ENCODE peak calls at places on chromosomes 2 and 18, in nine cellular contexts. O, U, V, Q, W, B, L, K and E are unnamed samples.

GRCh38 chr2:200810252-200810650 is 1.5 kb upstream of the BZW1 start:
- DNase-seq in K (peak), Q (no peak), W (peak), U (peak), B (peak), L (no peak), O (peak), V (no peak), E (peak)

GRCh38 chr2:121368841-121369240 is 83.8 kb upstream of the TFCP2L1 start:
- DNase-seq in O (no peak), Q (no peak), V (no peak), U (peak), B (no peak), K (no peak), L (no peak), W (no peak), E (no peak)

GRCh38 chr2:217436386-217436785 is 566.4 kb downstream of the TNS1 start:
- DNase-seq in K (no peak), W (no peak), V (no peak), O (no peak), Q (no peak), B (no peak), U (no peak), L (peak), E (no peak)

GRCh38 chr18:23177433-23178072 is 42.3 kb downstream of the CABLES1 start:
- DNase-seq in K (no peak), W (no peak), V (no peak), Q (no peak), O (no peak), L (no peak), U (no peak), B (no peak), E (no peak)

GRCh38 chr2:80490964-80491363 is 186.4 kb upstream of the LRRTM1 start:
- DNase-seq in B (no peak), V (no peak), O (no peak), L (no peak), W (no peak), Q (no peak), U (no peak), K (no peak), E (no peak)

GRCh38 chr2:240840435-240841060 is 20.5 kb upstream of the KIF1A start:
- DNase-seq in V (no peak), O (peak), Q (peak), W (peak), L (peak), U (peak), K (peak), B (peak), E (no peak)

GRCh38 chr2:84631047-84631446 is 114.7 kb downstream of the DNAH6 start:
- DNase-seq in B (peak), K (peak), U (peak), L (peak), W (peak), O (no peak), V (no peak), Q (no peak), E (peak)

GRCh38 chr2:65057391-65058052 is 1.3 kb downstream of the CEP68 start:
- DNase-seq in O (no peak), Q (no peak), L (no peak), K (peak), W (no peak), B (peak), V (peak), U (peak), E (no peak)

GRCh38 chr2:193556766-193557470 is 1362.2 kb upstream of the TMEFF2 start:
- DNase-seq in K (peak), W (no peak), V (no peak), B (no peak), Q (no peak), O (no peak), L (no peak), U (no peak), E (no peak)

GRCh38 chr2:237486819-237487448 is at the start of gene MLPH:
- DNase-seq in U (peak), K (peak), Q (no peak), B (peak), V (no peak), L (peak), W (peak), O (peak), E (no peak)

GRCh38 chr2:219633276-219634065 is 6.0 kb downstream of the SLC4A3 start:
- DNase-seq in V (no peak), L (no peak), K (no peak), Q (no peak), B (no peak), W (peak), O (no peak), U (no peak), E (no peak)

GRCh38 chr2:131093066-131093842 is at the start of gene FAM168B:
- DNase-seq in B (peak), V (peak), L (peak), O (peak), Q (peak), U (peak), W (peak), K (peak), E (peak)

GRCh38 chr2:240437181-240437860 is 1.9 kb downstream of the GPC1 start:
- DNase-seq in V (no peak), O (no peak), W (no peak), K (no peak), L (no peak), U (no peak), B (no peak), Q (no peak), E (no peak)

GRCh38 chr2:96156011-96156820 is 11.0 kb upstream of the DUSP2 start:
- DNase-seq in W (no peak), Q (no peak), L (no peak), K (no peak), O (no peak), V (no peak), B (no peak), U (no peak), E (no peak)

GRCh38 chr18:51077217-51077616 is 47.2 kb downstream of the SMAD4 start:
- DNase-seq in V (no peak), O (no peak), B (no peak), W (no peak), Q (no peak), U (peak), L (no peak), K (peak), E (no peak)

GRCh38 chr2:135657806-135658582 is 83.7 kb upstream of the UBXN4 start:
- DNase-seq in U (no peak), K (no peak), B (no peak), V (peak), O (no peak), W (no peak), L (no peak), Q (no peak), E (no peak)
- TF ChIP-seq CTCF in U (no peak), K (no peak), B (no peak), V (no peak), O (no peak), W (no peak), L (no peak), Q (no peak), E (no peak)

DNA sequence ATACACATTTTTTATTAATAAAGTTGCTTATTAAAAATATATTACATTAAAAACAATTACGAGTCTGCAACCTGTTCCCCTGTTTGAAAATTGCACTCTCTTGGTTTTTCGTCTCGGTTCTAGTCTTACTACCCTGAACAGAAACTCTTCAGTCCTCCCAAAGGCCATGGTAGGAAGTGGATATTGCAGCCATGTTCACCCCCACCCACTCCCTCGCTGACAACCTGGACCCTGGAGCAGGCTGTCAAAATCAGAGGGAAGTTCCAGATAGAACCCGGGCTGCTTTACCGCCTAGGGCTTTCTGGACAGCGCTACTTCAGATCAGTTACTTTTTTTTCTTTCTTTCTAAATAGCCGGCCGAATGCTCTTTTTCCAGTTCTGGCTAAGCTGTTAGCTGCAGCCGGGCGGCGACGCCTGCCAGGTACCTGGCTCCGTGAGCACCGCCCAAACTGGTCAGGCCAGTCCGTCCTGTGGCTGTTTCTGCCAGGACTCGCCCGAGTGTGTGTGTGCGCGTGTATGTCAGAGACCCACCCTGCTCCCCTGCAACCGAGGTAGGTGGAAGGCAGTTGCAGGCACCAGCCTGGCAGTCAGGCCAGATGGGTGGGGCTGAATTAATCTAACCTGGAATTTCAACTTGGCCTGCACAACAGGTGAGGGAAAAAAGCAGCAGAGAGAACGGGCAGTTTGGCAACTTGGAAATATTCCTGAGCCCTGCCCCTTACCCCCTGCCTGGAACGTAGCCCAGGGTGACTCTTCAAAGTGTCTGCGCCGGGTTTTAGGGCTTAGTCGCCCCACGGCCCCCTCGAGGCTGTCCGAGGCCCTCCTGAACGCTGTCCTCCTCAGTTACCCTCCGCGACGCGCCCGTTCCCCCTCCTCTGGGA is 1.1 kb upstream of the TET3 start:
- DNase-seq in L (peak), U (no peak), B (peak), O (peak), Q (no peak), K (peak), W (no peak), V (no peak), E (no peak)
- TF ChIP-seq CTCF in L (no peak), U (no peak), B (no peak), O (no peak), Q (no peak), K (peak), W (no peak), V (no peak), E (no peak)

DNA sequence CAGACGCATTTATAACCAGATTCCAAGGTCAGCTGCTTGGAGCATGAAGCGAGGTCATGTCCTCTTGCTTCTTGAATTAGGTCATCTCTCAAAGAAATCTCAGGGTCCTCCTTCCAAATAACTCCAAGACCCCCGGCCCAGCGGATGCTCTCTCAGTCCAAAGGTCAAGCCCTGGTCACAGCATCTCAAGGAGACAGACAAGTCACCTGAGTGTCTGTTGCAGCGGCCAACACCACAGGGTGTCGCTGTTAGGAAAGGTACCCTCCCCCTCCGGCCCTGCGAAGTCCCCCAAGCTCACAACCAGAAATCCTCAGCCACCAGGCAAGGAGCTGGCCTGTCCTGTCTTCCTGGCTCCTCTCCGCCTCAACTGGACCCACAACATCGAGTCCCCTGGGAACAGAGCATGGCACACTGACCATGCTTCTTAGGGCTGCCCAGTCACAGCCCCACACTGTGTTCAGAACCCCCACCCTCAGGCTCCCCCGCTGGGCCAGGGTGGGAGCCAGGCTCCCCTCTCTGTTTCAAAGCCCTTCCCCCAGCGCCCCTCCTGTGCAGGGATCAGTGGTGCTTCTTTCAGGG is 68.0 kb upstream of the ASAP2 start:
- DNase-seq in Q (no peak), W (peak), L (peak), U (no peak), K (no peak), O (no peak), V (no peak), B (no peak), E (no peak)
- TF ChIP-seq CTCF in Q (peak), W (peak), L (peak), U (peak), K (peak), O (no peak), V (no peak), B (no peak), E (no peak)

GRCh38 chr18:65721634-65722033 is 29.2 kb upstream of the CDH7 start:
- DNase-seq in L (no peak), O (no peak), Q (no peak), B (no peak), U (no peak), V (no peak), K (no peak), W (no peak), E (no peak)

GRCh38 chr18:65725421-65726050 is 25.3 kb upstream of the CDH7 start:
- DNase-seq in U (no peak), K (peak), W (peak), Q (no peak), V (no peak), O (no peak), B (no peak), L (peak), E (no peak)
- TF ChIP-seq CTCF in U (no peak), K (peak), W (peak), Q (peak), V (no peak), O (no peak), B (peak), L (no peak), E (no peak)

GRCh38 chr2:222582931-222583330 is 73.0 kb downstream of the FARSB start:
- DNase-seq in L (no peak), B (no peak), V (no peak), K (peak), Q (no peak), W (no peak), O (no peak), U (no peak), E (no peak)
- TF ChIP-seq CTCF in L (no peak), B (peak), V (no peak), K (peak), Q (no peak), W (peak), O (no peak), U (peak), E (peak)

DNA sequence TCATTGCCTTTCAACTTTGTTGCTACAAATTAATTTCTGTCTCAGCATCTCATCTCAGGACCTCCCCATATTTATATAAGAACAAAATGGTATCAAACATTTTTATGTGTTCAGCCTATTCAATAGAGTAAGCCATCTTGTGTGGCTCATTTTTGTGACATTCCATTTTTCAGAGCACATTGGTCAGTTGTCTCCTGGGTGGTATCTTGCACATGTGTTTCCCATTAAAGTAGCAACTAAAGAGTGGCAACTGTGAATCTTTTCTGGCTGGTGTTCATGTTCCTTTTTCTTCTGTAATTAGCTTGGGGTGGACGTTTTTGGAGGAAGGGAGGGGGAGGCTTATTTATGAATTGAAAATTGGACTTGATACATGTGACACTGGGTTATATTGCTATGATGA is 45.3 kb upstream of the EFEMP1 start:
- DNase-seq in V (no peak), B (no peak), Q (no peak), L (no peak), U (no peak), W (no peak), K (no peak), O (no peak), E (no peak)
- TF ChIP-seq CTCF in V (no peak), B (no peak), Q (no peak), L (no peak), U (no peak), W (no peak), K (no peak), O (no peak), E (no peak)

DNA sequence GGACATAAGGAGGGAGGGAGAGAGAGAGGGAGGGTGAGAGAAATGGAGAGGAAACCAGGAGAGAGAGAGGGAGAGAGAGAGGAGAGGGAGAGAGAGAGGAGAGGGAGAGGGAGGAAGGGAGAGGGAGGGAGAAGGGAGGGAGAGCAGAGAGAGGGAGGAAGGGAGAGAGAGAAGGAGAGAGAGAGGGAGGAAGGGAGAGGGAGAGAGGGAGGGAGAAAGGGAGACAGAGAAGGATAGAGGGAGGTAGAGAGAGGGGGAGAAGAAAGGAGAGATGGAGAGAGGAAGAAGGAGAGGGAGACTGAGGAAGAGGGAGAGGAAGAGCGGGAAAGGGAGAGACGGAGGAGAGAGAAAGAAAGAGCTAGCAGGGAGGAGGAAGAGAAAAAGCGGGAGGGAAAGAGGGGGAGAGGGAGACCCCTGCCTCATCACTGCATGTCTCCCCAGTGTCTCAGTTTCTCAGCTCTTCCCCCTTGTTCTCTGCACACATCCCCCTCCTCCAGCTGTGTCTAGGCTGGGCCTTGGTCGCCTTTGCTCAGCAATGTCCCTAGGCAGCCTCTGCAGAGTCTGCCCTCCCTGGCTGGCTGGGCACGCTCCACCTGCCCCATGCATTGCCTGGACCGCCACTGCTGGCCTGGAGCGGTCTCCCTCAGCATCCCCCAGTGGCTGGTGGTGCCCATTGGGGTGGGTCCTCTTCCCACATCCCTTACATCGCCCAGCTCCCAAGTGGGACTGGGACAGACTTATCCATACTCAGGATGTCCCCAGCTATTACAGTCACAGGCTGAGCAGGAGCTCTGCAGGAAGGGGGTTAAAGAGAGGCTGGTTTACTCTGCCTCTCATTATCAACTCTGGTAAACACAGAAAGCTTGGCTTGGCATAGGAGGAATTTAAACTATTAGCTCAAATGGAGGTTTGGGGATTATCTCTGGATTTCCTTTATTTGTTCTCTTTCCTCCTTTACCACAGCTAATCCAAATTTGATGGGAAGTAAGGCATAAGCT is 85.7 kb upstream of the APCDD1 start:
- DNase-seq in V (no peak), L (no peak), O (no peak), U (no peak), W (no peak), Q (no peak), B (no peak), K (no peak), E (no peak)
- TF ChIP-seq CTCF in V (no peak), L (no peak), O (no peak), U (no peak), W (no peak), Q (no peak), B (no peak), K (no peak), E (no peak)

GRCh38 chr2:11672404-11672803 is 2.4 kb upstream of the NTSR2 start:
- DNase-seq in L (no peak), B (no peak), O (no peak), V (no peak), Q (no peak), U (no peak), K (no peak), W (no peak), E (no peak)

GRCh38 chr2:11665510-11666362 is 4.3 kb downstream of the NTSR2 start:
- DNase-seq in L (no peak), O (no peak), B (peak), U (no peak), V (no peak), W (no peak), K (no peak), Q (no peak), E (no peak)

GRCh38 chr2:11667866-11668637 is 1.9 kb downstream of the NTSR2 start:
- DNase-seq in W (no peak), B (no peak), L (no peak), V (no peak), Q (no peak), U (no peak), O (no peak), K (no peak), E (no peak)

GRCh38 chr2:11667194-11667593 is 2.8 kb downstream of the NTSR2 start:
- DNase-seq in U (no peak), B (peak), K (no peak), W (no peak), L (no peak), O (no peak), Q (no peak), V (no peak), E (no peak)

GRCh38 chr2:11669454-11670291 is at the start of gene NTSR2:
- DNase-seq in Q (peak), O (peak), U (peak), V (no peak), L (peak), W (peak), B (no peak), K (peak), E (no peak)
- TF ChIP-seq CTCF in Q (no peak), O (no peak), U (peak), V (no peak), L (no peak), W (no peak), B (no peak), K (no peak), E (no peak)

DNA sequence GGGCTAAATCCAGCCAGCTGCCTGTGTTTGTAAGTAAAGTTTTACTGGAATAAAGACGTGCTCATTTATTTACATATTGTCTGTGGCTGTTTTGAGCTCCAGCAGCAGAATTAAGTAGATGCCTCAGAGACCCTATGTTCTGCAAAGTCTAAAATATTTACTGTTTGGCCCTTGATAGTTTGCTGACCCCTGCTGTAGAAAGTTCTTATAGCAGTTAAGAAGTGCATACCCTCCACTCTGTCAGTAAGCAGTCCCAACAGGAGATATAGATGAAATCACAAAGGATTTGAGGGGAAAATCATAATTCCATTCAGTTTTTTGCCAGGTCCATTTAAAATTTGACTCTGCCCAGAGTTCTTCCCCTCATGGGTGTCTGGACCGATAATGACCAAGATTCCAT is 50.1 kb upstream of the ITM2C start:
- DNase-seq in Q (no peak), L (peak), W (no peak), B (no peak), V (no peak), K (no peak), U (peak), O (no peak), E (no peak)
- TF ChIP-seq CTCF in Q (no peak), L (peak), W (peak), B (peak), V (peak), K (peak), U (peak), O (no peak), E (peak)